ENCODE peak calls at places on chromosomes 3 and 15, in nine cellular contexts. D is OCI-LY7; F is MCF 10A; U is A549; B is heart right ventricle; I is activated T-helper 2 cell treated with anti-CD3 and anti-CD28 coated beads, Interferon-gamma antibody, Interleukin-2, Interleukin-4, amounts not matched to agents 10 μg/mL and 5 μg/mL and 100 μg/mL, durations not matched to agents 14 hours and 24 hours and 36 hours; Y is right cardiac atrium; A is activated gamma-delta T cell; X is WTC11. G is an unnamed sample.

GRCh38 chr3:102053375-102053989 is 204.2 kb downstream of the NFKBIZ start:
- DNase-seq in F (peak), U (peak), D (no peak), Y (no peak), X (no peak), B (no peak), I (no peak), A (no peak), G (no peak)

GRCh38 chr3:1571736-1572135 is 478.9 kb downstream of the CNTN6 start:
- DNase-seq in I (no peak), U (no peak), B (no peak), D (no peak), X (no peak), F (no peak), A (no peak), Y (no peak), G (no peak)

GRCh38 chr3:8982509-8982908 is 19.2 kb upstream of the RAD18 start:
- DNase-seq in F (no peak), Y (no peak), I (no peak), X (no peak), U (no peak), A (no peak), B (no peak), D (no peak), G (no peak)

GRCh38 chr15:58522391-58522790 is 90.6 kb downstream of the LIPC start:
- DNase-seq in B (no peak), Y (peak), X (no peak), F (no peak), U (no peak), I (no peak), D (no peak), A (no peak), G (no peak)

GRCh38 chr3:49013738-49014660 is 4.4 kb downstream of the DALRD3 start:
- DNase-seq in B (no peak), F (peak), Y (no peak), X (peak), A (no peak), U (peak), D (peak), I (no peak), G (peak)

GRCh38 chr3:149013726-149014125 is 22.4 kb downstream of the GYG1 start:
- DNase-seq in Y (no peak), B (no peak), U (no peak), X (no peak), A (no peak), I (no peak), D (no peak), F (no peak), G (no peak)

GRCh38 chr3:184583345-184584000 is 21.9 kb downstream of the EPHB3 start:
- DNase-seq in U (no peak), Y (peak), I (no peak), X (no peak), D (no peak), F (no peak), B (no peak), A (no peak), G (no peak)

GRCh38 chr15:67783303-67783702 is 42.0 kb upstream of the SKOR1 start:
- DNase-seq in X (no peak), D (peak), F (no peak), B (no peak), I (peak), Y (no peak), U (no peak), A (no peak), G (peak)

GRCh38 chr3:166029507-166029906 is 192.3 kb upstream of the BCHE start:
- DNase-seq in X (no peak), I (no peak), A (no peak), Y (peak), F (no peak), U (no peak), B (no peak), D (no peak), G (no peak)

GRCh38 chr15:75455982-75456531 is 4.6 kb upstream of the SIN3A start:
- DNase-seq in B (no peak), X (no peak), Y (no peak), D (peak), A (peak), F (no peak), I (peak), U (peak), G (peak)